ENCODE peak calls at places on chromosome 1, in ten cellular contexts. E is skeletal muscle cell; S is heart left ventricle; M is CD4-positive, alpha-beta T cell; P is HuH-7; U is hippocampal formation; J is activated CD8-positive, alpha-beta memory T cell treated with anti-CD3 and anti-CD28 coated beads, Interleukin-2, amount 50 U/mL, for 4 hours; X is putamen; B is M059J; A is NCI-H1105. Z is an unnamed sample.

GRCh38 chr1:54488831-54489626 is 59.0 kb upstream of the ACOT11 start:
- DNase-seq in X (peak; percentile 76), M (peak; percentile 79), B (peak; percentile 70), U (peak; percentile 70), S (peak; percentile 84), P (peak; percentile 93), A (peak; percentile 66), E (peak; percentile 33), J (peak; percentile 69), Z (no peak)

GRCh38 chr1:98870959-98871903 is 133.4 kb downstream of the PLPPR5 start:
- DNase-seq in M (no peak), B (peak; percentile 28), J (no peak), P (no peak), S (no peak), A (no peak), X (no peak), U (no peak), E (no peak), Z (no peak)

GRCh38 chr1:11640101-11640500 is 14.1 kb downstream of the FBXO2 start:
- DNase-seq in A (no peak), J (no peak), U (no peak), P (no peak), E (no peak), B (no peak), S (no peak), M (no peak), X (no peak), Z (no peak)

GRCh38 chr1:50929376-50929958 is 30.6 kb downstream of the FAF1 start:
- DNase-seq in E (peak; percentile 12), J (no peak), X (peak; percentile 24), A (peak; percentile 23), U (no peak), B (peak; percentile 50), S (no peak), M (no peak), P (peak; percentile 9), Z (peak; percentile 13)

GRCh38 chr1:147171399-147172167 is 687 bp downstream of the PRKAB2 start:
- DNase-seq in B (peak; percentile 40), X (peak; percentile 11), P (peak; percentile 21), U (no peak), S (no peak), M (no peak), A (no peak), E (no peak), J (no peak), Z (no peak)

GRCh38 chr1:243497939-243498681 is 242.3 kb downstream of the SDCCAG8 start:
- DNase-seq in S (no peak), M (no peak), A (no peak), J (no peak), E (no peak), X (no peak), P (no peak), U (no peak), B (no peak), Z (no peak)

GRCh38 chr1:20430355-20431290 is 55.4 kb downstream of the CAMK2N1 start:
- DNase-seq in M (peak; percentile 43), U (peak; percentile 45), E (no peak), X (no peak), P (peak; percentile 63), J (no peak), A (peak; percentile 55), S (no peak), B (peak; percentile 26), Z (no peak)

GRCh38 chr1:47231314-47232186 is 475 bp downstream of the TAL1 start:
- DNase-seq in X (no peak), J (no peak), E (peak; percentile 10), S (peak; percentile 57), U (no peak), M (no peak), A (no peak), P (no peak), B (peak; percentile 41), Z (no peak)

GRCh38 chr1:154414606-154415005 is 9.5 kb downstream of the IL6R start:
- DNase-seq in B (no peak), E (no peak), U (no peak), S (no peak), X (no peak), J (no peak), M (no peak), P (no peak), A (no peak), Z (no peak)

GRCh38 chr1:41591891-41592290 is 107.4 kb upstream of the EDN2 start:
- DNase-seq in X (no peak), P (no peak), E (no peak), S (no peak), B (no peak), J (no peak), A (no peak), M (no peak), U (no peak), Z (no peak)

GRCh38 chr1:59422921-59423575 is 126.2 kb downstream of the FGGY start:
- DNase-seq in J (no peak), B (peak; percentile 45), P (no peak), U (peak; percentile 40), S (peak; percentile 70), M (no peak), E (no peak), X (peak; percentile 56), A (no peak), Z (peak; percentile 28)

GRCh38 chr1:62356257-62356835 is 37.1 kb upstream of the KANK4 start:
- DNase-seq in E (peak; percentile 55), M (no peak), B (peak; percentile 94), A (no peak), P (no peak), U (no peak), X (no peak), J (no peak), S (no peak), Z (peak; percentile 29)

GRCh38 chr1:110134050-110134595 is 16.2 kb upstream of the SLC6A17 start:
- DNase-seq in X (no peak), M (no peak), E (no peak), P (no peak), B (no peak), S (no peak), U (no peak), A (no peak), J (no peak), Z (no peak)

GRCh38 chr1:100142343-100142742 is 9.4 kb downstream of the TRMT13 start:
- DNase-seq in J (no peak), X (no peak), A (no peak), U (no peak), E (no peak), M (no peak), S (no peak), P (no peak), B (no peak), Z (no peak)

Z was measured in retinal pigment epithelial cell.